ENCODE peak calls at places on chromosomes 12 and 14, in seven cellular contexts. R is psoas muscle, C is fibroblast of pulmonary artery, G is fibroblast of mammary gland, A is HCT116, E is A549, B is body of pancreas. Z is an unnamed sample.

GRCh38 chr12:69688496-69689427 is 10.3 kb downstream of the BEST3 start:
- DNase-seq in R (peak; percentile 94), C (peak; percentile 90), G (peak; percentile 95), A (peak; percentile 80), E (peak; percentile 91), B (no peak), Z (peak; percentile 88)

GRCh38 chr12:109740694-109741245 is 27.1 kb downstream of the FAM222A start:
- DNase-seq in R (peak; percentile 35), C (no peak), G (no peak), A (no peak), E (no peak), B (peak; percentile 7), Z (no peak)

GRCh38 chr12:121513464-121514183 is 67.2 kb downstream of the KDM2B start:
- DNase-seq in R (no peak), C (no peak), G (no peak), A (peak; percentile 64), E (peak; percentile 84), B (no peak), Z (no peak)

GRCh38 chr12:54572881-54573280 is 15.6 kb downstream of the PPP1R1A start:
- DNase-seq in R (no peak), C (no peak), G (no peak), A (no peak), E (peak; percentile 34), B (no peak), Z (no peak)

GRCh38 chr14:101201535-101202125 is 298.1 kb upstream of the RTL1 start:
- DNase-seq in R (peak; percentile 21), C (no peak), G (no peak), A (no peak), E (no peak), B (no peak), Z (no peak)

GRCh38 chr12:19739195-19739776 is 300.0 kb downstream of the AEBP2 start:
- DNase-seq in R (no peak), C (peak; percentile 90), G (peak; percentile 73), A (peak; percentile 40), E (peak; percentile 74), B (peak; percentile 46), Z (peak; percentile 89)

GRCh38 chr12:26077915-26078314 is 46.9 kb downstream of the BHLHE41 start:
- DNase-seq in R (no peak), C (no peak), G (peak; percentile 43), A (no peak), E (no peak), B (no peak), Z (no peak)

GRCh38 chr12:99598785-99599184 is 48.8 kb upstream of the GARIN6 start:
- DNase-seq in R (no peak), C (no peak), G (no peak), A (no peak), E (no peak), B (no peak), Z (no peak)

GRCh38 chr14:100834441-100835277 is 8.7 kb downstream of the MEG3 start:
- DNase-seq in R (peak; percentile 42), C (no peak), G (no peak), A (no peak), E (no peak), B (no peak), Z (no peak)

DNA sequence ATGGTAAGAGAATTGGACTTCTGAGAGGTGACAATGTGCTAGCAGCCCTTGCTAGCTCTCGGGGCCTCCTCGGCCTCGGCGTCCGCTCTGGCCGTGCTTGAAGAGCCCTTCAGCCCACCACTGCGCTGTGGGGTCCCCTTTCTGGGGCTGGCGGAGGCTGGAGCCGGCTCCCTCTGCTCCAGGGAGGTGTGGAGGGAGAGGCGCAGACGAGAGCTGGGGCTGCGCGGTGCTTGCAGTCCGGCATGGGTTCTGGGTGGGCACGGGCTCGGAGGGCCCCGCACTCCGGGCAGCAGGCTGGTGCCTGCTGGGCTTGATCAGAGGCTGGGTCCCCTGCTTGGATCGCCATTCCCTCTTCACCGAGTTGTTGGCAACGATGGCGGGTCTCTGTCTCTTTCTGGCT is 226.4 kb upstream of the AMIGO2 start:
- DNase-seq in R (no peak), C (no peak), G (no peak), A (no peak), E (no peak), B (no peak), Z (no peak)
- TF ChIP-seq CTCF in R (no peak), C (no peak), G (no peak), A (no peak), E (no peak), B (no peak), Z (no peak)

GRCh38 chr12:8913702-8914032 is 642 bp upstream of the PHC1 start:
- DNase-seq in R (no peak), C (no peak), G (peak; percentile 4), A (no peak), E (no peak), B (no peak), Z (no peak)

GRCh38 chr12:8914716-8915526 is 612 bp downstream of the PHC1 start:
- DNase-seq in R (peak; percentile 60), C (peak; percentile 59), G (peak; percentile 45), A (no peak), E (peak; percentile 71), B (peak; percentile 50), Z (peak; percentile 34)

GRCh38 chr12:8917751-8918150 is 3.4 kb downstream of the PHC1 start:
- DNase-seq in R (no peak), C (no peak), G (no peak), A (no peak), E (no peak), B (no peak), Z (no peak)

GRCh38 chr12:8916154-8916553 is 1.8 kb downstream of the PHC1 start:
- DNase-seq in R (no peak), C (no peak), G (no peak), A (no peak), E (no peak), B (no peak), Z (no peak)

GRCh38 chr12:8917031-8917430 is 2.7 kb downstream of the PHC1 start:
- DNase-seq in R (no peak), C (no peak), G (no peak), A (no peak), E (no peak), B (no peak), Z (no peak)
- H3K4me3 ChIP-seq in R (no peak overlapping the region), C (no peak overlapping the region), G (no peak overlapping the region), A (no peak overlapping the region), E (no peak overlapping the region), B (no peak overlapping the region), Z (no peak overlapping the region)

GRCh38 chr12:989751-990278 is 1.2 kb upstream of the ERC1 start:
- DNase-seq in R (no peak), C (peak; percentile 74), G (peak; percentile 92), A (no peak), E (peak; percentile 61), B (peak; percentile 17), Z (peak; percentile 74)
- TF ChIP-seq CTCF in R (no peak), C (peak; percentile 11), G (no peak), A (no peak), E (no peak), B (no peak), Z (peak; percentile 28)

GRCh38 chr12:48978291-48978740 is at the start of gene WNT1:
- DNase-seq in R (peak; percentile 57), C (no peak), G (no peak), A (no peak), E (no peak), B (no peak), Z (no peak)

GRCh38 chr12:48980389-48980952 is 2.3 kb downstream of the WNT1 start:
- DNase-seq in R (peak; percentile 64), C (no peak), G (no peak), A (no peak), E (peak; percentile 51), B (no peak), Z (no peak)

GRCh38 chr12:48979602-48980388 is 1.7 kb downstream of the WNT1 start:
- DNase-seq in R (peak; percentile 68), C (no peak), G (no peak), A (no peak), E (no peak), B (no peak), Z (no peak)

GRCh38 chr12:48978741-48979601 is 849 bp downstream of the WNT1 start:
- DNase-seq in R (no peak), C (no peak), G (no peak), A (no peak), E (no peak), B (no peak), Z (no peak)

GRCh38 chr12:48977290-48978281 is 536 bp upstream of the WNT1 start:
- DNase-seq in R (peak; percentile 86), C (peak; percentile 48), G (peak; percentile 65), A (no peak), E (peak; percentile 64), B (peak; percentile 61), Z (no peak)
- H3K4me3 ChIP-seq in R (peak overlapping the region; percentile 54), C (no peak overlapping the region), G (no peak overlapping the region), A (no peak overlapping the region), E (peak overlapping the region; percentile 42), B (no peak overlapping the region), Z (no peak overlapping the region)

GRCh38 chr14:62117718-62118164 is 355.5 kb downstream of the SNAPC1 start:
- DNase-seq in R (no peak), C (no peak), G (no peak), A (no peak), E (no peak), B (no peak), Z (no peak)
- TF ChIP-seq CTCF in R (no peak), C (no peak), G (no peak), A (no peak), E (no peak), B (no peak), Z (no peak)